ENCODE peak calls at places on chromosomes 6 and 20, in six cellular contexts. V, S, Y, O, N and A are unnamed samples.

GRCh38 chr20:13865156-13865555 is 80.3 kb downstream of the NDUFAF5 start:
- DNase-seq in S (no peak), O (no peak), V (peak), Y (no peak), N (no peak), A (no peak)

GRCh38 chr6:108250240-108250866 is 10.5 kb downstream of the SNX3 start:
- DNase-seq in V (no peak), S (no peak), N (no peak), Y (no peak), O (peak), A (no peak)

GRCh38 chr6:152716322-152716721 is 18.6 kb downstream of the MYCT1 start:
- DNase-seq in Y (no peak), N (no peak), V (no peak), S (no peak), O (no peak), A (no peak)

GRCh38 chr20:44888226-44889103 is 3.0 kb downstream of the YWHAB start:
- DNase-seq in O (peak), S (no peak), Y (no peak), V (no peak), N (no peak), A (no peak)

GRCh38 chr6:24882835-24883555 is 52.8 kb downstream of the RIPOR2 start:
- DNase-seq in S (no peak), V (no peak), N (no peak), Y (no peak), O (no peak), A (no peak)

GRCh38 chr6:18323935-18324707 is 59.8 kb upstream of the DEK start:
- DNase-seq in Y (no peak), O (peak), S (no peak), V (peak), N (peak), A (no peak)

GRCh38 chr20:60718743-60719142 is 533.3 kb upstream of the CDH4 start:
- DNase-seq in S (no peak), Y (no peak), N (no peak), O (no peak), V (no peak), A (no peak)

GRCh38 chr20:62952373-62953166 is at the start of gene SLC17A9:
- DNase-seq in V (peak), O (no peak), S (peak), N (no peak), Y (peak), A (peak)

GRCh38 chr6:156485145-156485544 is 292.0 kb upstream of the ARID1B start:
- DNase-seq in S (no peak), Y (no peak), O (no peak), N (no peak), V (no peak), A (no peak)

GRCh38 chr6:157755752-157756411 is 67.2 kb upstream of the SNX9 start:
- DNase-seq in N (no peak), S (peak), V (no peak), Y (no peak), O (no peak), A (no peak)

GRCh38 chr6:156107514-156108150 is 652.0 kb upstream of the NOX3 start:
- DNase-seq in Y (no peak), S (no peak), N (no peak), O (no peak), V (no peak), A (no peak)